ENCODE peak calls at places on chromosomes 7 and 10, in four cellular contexts. T, Q, Z and P are unnamed samples.

GRCh38 chr7:112101083-112101846 is 104.9 kb downstream of the DOCK4 start:
- DNase-seq in T (no peak), Q (no peak), Z (no peak), P (no peak)

GRCh38 chr10:83968052-83968451 is 171.3 kb upstream of the GHITM start:
- DNase-seq in T (no peak), Q (no peak), Z (no peak), P (no peak)

GRCh38 chr7:99408347-99409191 is at the start of the genes BUD31 and PDAP1:
- DNase-seq in T (peak), Q (peak), Z (peak), P (peak)

GRCh38 chr10:17062493-17063487 is 66.8 kb downstream of the CUBN start:
- DNase-seq in T (peak), Q (no peak), Z (peak), P (peak)

GRCh38 chr7:54995631-54996340 is 23.0 kb upstream of the EGFR start:
- DNase-seq in T (peak), Q (no peak), Z (peak), P (peak)

GRCh38 chr10:17425584-17426262 is 28.7 kb downstream of the ST8SIA6 start:
- DNase-seq in T (no peak), Q (no peak), Z (no peak), P (no peak)

GRCh38 chr7:2437537-2438148 is 34.2 kb downstream of the CHST12 start:
- DNase-seq in T (no peak), Q (no peak), Z (no peak), P (no peak)

GRCh38 chr7:28706607-28707006 is 251.5 kb downstream of the TRIL start:
- DNase-seq in T (no peak), Q (no peak), Z (no peak), P (no peak)

GRCh38 chr10:8453587-8453986 is 399.1 kb downstream of the GATA3 start:
- DNase-seq in T (peak), Q (no peak), Z (peak), P (no peak)

GRCh38 chr10:112235920-112236319 is 47.3 kb upstream of the TECTB start:
- DNase-seq in T (no peak), Q (no peak), Z (no peak), P (no peak)

GRCh38 chr10:130985158-130985753 is 326.3 kb downstream of the TCERG1L start:
- DNase-seq in T (no peak), Q (no peak), Z (no peak), P (no peak)

GRCh38 chr10:35693800-35694199 is 51.7 kb upstream of the FZD8 start:
- DNase-seq in T (no peak), Q (no peak), Z (no peak), P (no peak)

GRCh38 chr7:98836811-98837631 is 32.8 kb downstream of the TMEM130 start:
- DNase-seq in T (peak), Q (peak), Z (no peak), P (no peak)

GRCh38 chr7:13581097-13581496 is 408.4 kb downstream of the ETV1 start:
- DNase-seq in T (no peak), Q (no peak), Z (no peak), P (no peak)

GRCh38 chr7:26583094-26583493 is 281.3 kb downstream of the SKAP2 start:
- DNase-seq in T (no peak), Q (no peak), Z (no peak), P (no peak)

GRCh38 chr10:48245977-48246376 is 28.5 kb downstream of the FRMPD2 start:
- DNase-seq in T (no peak), Q (no peak), Z (no peak), P (no peak)

GRCh38 chr7:155333346-155334234 is 35.9 kb downstream of the INSIG1 start:
- DNase-seq in T (no peak), Q (no peak), Z (no peak), P (no peak)

GRCh38 chr7:151139071-151139521 is 28.4 kb downstream of the GBX1 start:
- DNase-seq in T (no peak), Q (no peak), Z (no peak), P (no peak)

GRCh38 chr7:81725496-81726117 is 44.2 kb downstream of the HGF start:
- DNase-seq in T (no peak), Q (no peak), Z (peak), P (peak)

GRCh38 chr7:75992083-75992755 is 2.2 kb downstream of the TMEM120A start:
- DNase-seq in T (no peak), Q (no peak), Z (no peak), P (no peak)

GRCh38 chr7:19144661-19145428 is at the start of gene FERD3L:
- DNase-seq in T (no peak), Q (no peak), Z (no peak), P (no peak)

GRCh38 chr10:6674282-6674681 is 94.2 kb upstream of the PRKCQ start:
- DNase-seq in T (no peak), Q (peak), Z (no peak), P (no peak)

GRCh38 chr7:3722396-3722846 is 421.4 kb downstream of the SDK1 start:
- DNase-seq in T (no peak), Q (no peak), Z (peak), P (peak)

GRCh38 chr10:23088609-23089008 is 6.8 kb upstream of the MSRB2 start:
- DNase-seq in T (no peak), Q (no peak), Z (no peak), P (no peak)

GRCh38 chr10:78589687-78590086 is 479.1 kb upstream of the ZMIZ1 start:
- DNase-seq in T (no peak), Q (no peak), Z (no peak), P (no peak)

GRCh38 chr10:117801691-117802090 is 245.1 kb downstream of the RAB11FIP2 start:
- DNase-seq in T (no peak), Q (no peak), Z (no peak), P (no peak)

GRCh38 chr7:66247387-66248078 is 42.4 kb downstream of the TPST1 start:
- DNase-seq in T (no peak), Q (no peak), Z (no peak), P (no peak)

GRCh38 chr7:89837515-89837914 is 316.8 kb upstream of the STEAP1 start:
- DNase-seq in T (no peak), Q (no peak), Z (peak), P (no peak)

GRCh38 chr10:20598590-20598989 is 298.5 kb downstream of the NEBL start:
- DNase-seq in T (peak), Q (no peak), Z (peak), P (peak)

GRCh38 chr7:91603707-91604106 is 276.8 kb downstream of the MTERF1 start:
- DNase-seq in T (no peak), Q (no peak), Z (no peak), P (no peak)

GRCh38 chr10:130017010-130017630 is 53.0 kb upstream of the EBF3 start:
- DNase-seq in T (no peak), Q (no peak), Z (no peak), P (no peak)

GRCh38 chr7:132508724-132509348 is 67.4 kb downstream of the PLXNA4 start:
- DNase-seq in T (no peak), Q (no peak), Z (no peak), P (no peak)

GRCh38 chr7:1418505-1419309 is 40.6 kb downstream of the MICALL2 start:
- DNase-seq in T (no peak), Q (peak), Z (peak), P (peak)

GRCh38 chr10:44968101-44968886 is 8.7 kb downstream of the RASSF4 start:
- DNase-seq in T (no peak), Q (no peak), Z (no peak), P (peak)

GRCh38 chr10:124739119-124739921 is 4.9 kb downstream of the FAM53B start:
- DNase-seq in T (no peak), Q (no peak), Z (no peak), P (peak)

GRCh38 chr10:81127931-81128330 is 590.2 kb downstream of the SH2D4B start:
- DNase-seq in T (no peak), Q (no peak), Z (no peak), P (peak)

GRCh38 chr7:149885191-149886017 is 11.6 kb downstream of the ATP6V0E2 start:
- DNase-seq in T (no peak), Q (no peak), Z (peak), P (no peak)

GRCh38 chr7:158251061-158251965 is 336.3 kb downstream of the PTPRN2 start:
- DNase-seq in T (no peak), Q (no peak), Z (no peak), P (no peak)

GRCh38 chr7:158252081-158252836 is 335.4 kb downstream of the PTPRN2 start:
- DNase-seq in T (no peak), Q (no peak), Z (no peak), P (no peak)

GRCh38 chr7:158255558-158255957 is 332.1 kb downstream of the PTPRN2 start:
- DNase-seq in T (no peak), Q (no peak), Z (no peak), P (no peak)

GRCh38 chr7:158255156-158255555 is 332.5 kb downstream of the PTPRN2 start:
- DNase-seq in T (no peak), Q (no peak), Z (no peak), P (no peak)

DNA sequence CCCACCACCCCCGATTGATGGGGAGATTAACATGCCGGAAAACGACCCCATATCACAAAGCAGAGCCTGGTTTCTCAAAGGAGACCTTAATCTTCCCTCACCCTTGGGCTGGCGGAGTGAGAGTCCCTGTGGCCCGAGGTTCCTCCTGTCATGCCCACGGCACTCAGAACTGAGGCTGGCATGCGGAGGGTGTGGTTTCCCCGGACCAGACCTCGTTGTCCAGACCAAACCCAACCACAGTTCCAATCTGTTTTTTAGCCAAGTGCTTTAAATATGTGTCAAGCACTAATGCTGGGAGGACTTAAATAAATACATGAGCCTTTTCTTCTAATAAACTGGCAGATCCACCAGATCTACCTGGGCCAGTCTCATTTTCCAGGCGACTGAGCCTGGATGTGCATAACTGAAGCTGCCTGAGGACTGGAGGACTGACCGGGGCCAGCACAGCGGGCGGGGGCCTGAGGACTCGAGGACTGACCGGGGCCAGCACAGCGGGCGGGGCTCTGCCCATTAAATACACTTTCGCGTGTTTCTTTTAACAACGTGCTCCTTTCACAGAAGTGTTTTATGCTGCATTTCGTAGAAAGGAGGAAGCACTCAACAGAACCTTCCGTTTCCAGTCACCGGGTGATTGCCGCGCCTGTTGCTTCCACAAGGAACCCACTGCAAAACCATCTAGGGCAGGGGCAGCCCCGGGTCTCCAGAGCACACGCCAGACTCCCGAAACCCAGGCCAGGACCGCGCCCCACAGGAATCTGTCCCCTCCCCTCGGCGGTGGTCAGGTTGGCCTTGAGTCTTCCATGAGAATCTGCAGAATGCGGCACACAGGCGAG is 334.6 kb downstream of the PTPRN2 start:
- DNase-seq in T (no peak), Q (no peak), Z (no peak), P (no peak)
- H2AFZ ChIP-seq in T (no peak), Q (no peak), Z (no peak), P (no peak)

GRCh38 chr10:103800789-103801540 is 54.4 kb downstream of the SH3PXD2A start:
- DNase-seq in T (peak), Q (peak), Z (no peak), P (peak)
- H2AFZ ChIP-seq in T (no peak), Q (peak), Z (no peak), P (no peak)

GRCh38 chr7:135317676-135318326 is 84.2 kb downstream of the STRA8 start:
- DNase-seq in T (no peak), Q (no peak), Z (no peak), P (no peak)
- H2AFZ ChIP-seq in T (no peak), Q (no peak), Z (no peak), P (no peak)

GRCh38 chr7:46912692-46913091 is 669.2 kb downstream of the TNS3 start:
- DNase-seq in T (no peak), Q (no peak), Z (no peak), P (no peak)

GRCh38 chr7:46909601-46910051 is 672.3 kb downstream of the TNS3 start:
- DNase-seq in T (peak), Q (no peak), Z (peak), P (peak)

GRCh38 chr7:46908770-46909169 is 673.1 kb downstream of the TNS3 start:
- DNase-seq in T (peak), Q (no peak), Z (peak), P (peak)
- H2AFZ ChIP-seq in T (no peak), Q (no peak), Z (no peak), P (no peak)

GRCh38 chr7:134865001-134865845 is 85.8 kb downstream of the CALD1 start:
- DNase-seq in T (no peak), Q (no peak), Z (peak), P (peak)
- H2AFZ ChIP-seq in T (no peak), Q (no peak), Z (no peak), P (no peak)

GRCh38 chr10:96987842-96988175 is 155.7 kb downstream of the LCOR start:
- DNase-seq in T (no peak), Q (no peak), Z (peak), P (no peak)
- H2AFZ ChIP-seq in T (no peak), Q (no peak), Z (no peak), P (no peak)

GRCh38 chr7:128266891-128267839 is 26.1 kb downstream of the LEP start:
- DNase-seq in T (peak), Q (no peak), Z (peak), P (peak)
- H2AFZ ChIP-seq in T (no peak), Q (no peak), Z (peak), P (peak)

DNA sequence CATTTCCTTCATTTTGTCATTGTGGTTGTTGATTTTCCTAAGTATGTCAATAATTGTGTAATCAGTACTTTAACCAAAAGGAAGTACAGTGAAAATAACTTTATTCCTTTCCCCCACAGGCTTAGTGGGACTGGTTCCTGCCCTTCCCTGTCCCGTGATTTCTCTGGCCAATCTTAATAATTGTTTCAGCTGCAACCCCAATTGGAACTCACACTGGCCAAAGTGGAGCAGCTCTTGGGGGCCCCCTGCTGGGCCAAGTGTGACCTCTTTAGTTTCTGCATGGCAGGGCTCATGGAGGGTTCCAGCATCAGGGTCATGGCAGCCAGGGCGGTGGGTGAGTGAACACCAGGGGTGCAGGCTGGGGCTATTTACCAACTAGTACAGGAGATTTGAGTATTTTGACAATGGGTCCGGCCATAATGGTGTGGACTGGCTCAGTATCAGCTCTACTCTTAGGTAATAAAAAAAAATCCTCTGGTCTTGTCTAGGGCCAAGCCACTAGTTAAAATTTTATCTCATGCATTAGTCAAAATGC is 31.7 kb downstream of the CYCS start:
- DNase-seq in T (peak), Q (peak), Z (peak), P (peak)
- H2AFZ ChIP-seq in T (peak), Q (peak), Z (no peak), P (no peak)

GRCh38 chr10:93235686-93236085 is 162.0 kb downstream of the CYP26A1 start:
- DNase-seq in T (no peak), Q (no peak), Z (peak), P (peak)

GRCh38 chr10:93236378-93237040 is 162.8 kb downstream of the CYP26A1 start:
- DNase-seq in T (no peak), Q (no peak), Z (no peak), P (peak)
- H2AFZ ChIP-seq in T (no peak), Q (no peak), Z (no peak), P (peak)